ENCODE peak calls at places on chromosomes 4 and X, in nine cellular contexts. One of them, this sample, is unnamed.

GRCh38 chr4:137312257-137312656 is 220.0 kb downstream of the PCDH18 start:
- DNase-seq in ureter: no peak
- DNase-seq in activated B cell treated with CpG ODN at 0.5 μM for 24 hours: no peak
- DNase-seq in stimulated activated CD4-positive, alpha-beta T cell treated with anti-CD3 and anti-CD28 coated beads, TNF-alpha, amount 100 ng/mL, for 4 hours: no peak
- DNase-seq in ascending aorta: no peak
- DNase-seq in CD4-positive, alpha-beta T cell: no peak
- DNase-seq in SW480: no peak
- DNase-seq in NCI-H2081: no peak
- DNase-seq in T-helper 2 cell: no peak
- DNase-seq in this sample: no peak

GRCh38 chr4:26287748-26288147 is 33.1 kb upstream of the RBPJ start:
- DNase-seq in CD4-positive, alpha-beta T cell: no peak
- DNase-seq in SW480: no peak
- DNase-seq in NCI-H2081: no peak
- DNase-seq in ascending aorta: no peak
- DNase-seq in activated B cell treated with CpG ODN at 0.5 μM for 24 hours: no peak
- DNase-seq in stimulated activated CD4-positive, alpha-beta T cell treated with anti-CD3 and anti-CD28 coated beads, TNF-alpha, amount 100 ng/mL, for 4 hours: no peak
- DNase-seq in ureter: no peak
- DNase-seq in T-helper 2 cell: no peak
- DNase-seq in this sample: no peak

GRCh38 chr4:125951275-125951887 is 636.6 kb downstream of the FAT4 start:
- DNase-seq in CD4-positive, alpha-beta T cell: no peak
- DNase-seq in activated B cell treated with CpG ODN at 0.5 μM for 24 hours: no peak
- DNase-seq in SW480: no peak
- DNase-seq in stimulated activated CD4-positive, alpha-beta T cell treated with anti-CD3 and anti-CD28 coated beads, TNF-alpha, amount 100 ng/mL, for 4 hours: no peak
- DNase-seq in T-helper 2 cell: no peak
- DNase-seq in ureter: no peak
- DNase-seq in NCI-H2081: no peak
- DNase-seq in ascending aorta: no peak
- DNase-seq in this sample: no peak

GRCh38 chr4:88799900-88800299 is 102.3 kb upstream of the NAP1L5 start:
- DNase-seq in T-helper 2 cell: no peak
- DNase-seq in stimulated activated CD4-positive, alpha-beta T cell treated with anti-CD3 and anti-CD28 coated beads, TNF-alpha, amount 100 ng/mL, for 4 hours: no peak
- DNase-seq in CD4-positive, alpha-beta T cell: no peak
- DNase-seq in ureter: no peak
- DNase-seq in NCI-H2081: no peak
- DNase-seq in ascending aorta: no peak
- DNase-seq in SW480: no peak
- DNase-seq in activated B cell treated with CpG ODN at 0.5 μM for 24 hours: no peak
- DNase-seq in this sample: no peak

GRCh38 chr4:109128589-109128988 is 173.9 kb downstream of the COL25A1 start:
- DNase-seq in ureter: no peak
- DNase-seq in T-helper 2 cell: no peak
- DNase-seq in ascending aorta: no peak
- DNase-seq in SW480: no peak
- DNase-seq in stimulated activated CD4-positive, alpha-beta T cell treated with anti-CD3 and anti-CD28 coated beads, TNF-alpha, amount 100 ng/mL, for 4 hours: no peak
- DNase-seq in NCI-H2081: no peak
- DNase-seq in activated B cell treated with CpG ODN at 0.5 μM for 24 hours: no peak
- DNase-seq in CD4-positive, alpha-beta T cell: no peak
- DNase-seq in this sample: no peak

GRCh38 chrX:48511561-48511960 is 2.8 kb downstream of the PORCN start:
- DNase-seq in activated B cell treated with CpG ODN at 0.5 μM for 24 hours: no peak
- DNase-seq in SW480: peak
- DNase-seq in ureter: no peak
- DNase-seq in stimulated activated CD4-positive, alpha-beta T cell treated with anti-CD3 and anti-CD28 coated beads, TNF-alpha, amount 100 ng/mL, for 4 hours: no peak
- DNase-seq in NCI-H2081: no peak
- DNase-seq in CD4-positive, alpha-beta T cell: no peak
- DNase-seq in T-helper 2 cell: no peak
- DNase-seq in ascending aorta: no peak
- DNase-seq in this sample: no peak

GRCh38 chr4:39205476-39205875 is 23.1 kb downstream of the WDR19 start:
- DNase-seq in activated B cell treated with CpG ODN at 0.5 μM for 24 hours: no peak
- DNase-seq in CD4-positive, alpha-beta T cell: no peak
- DNase-seq in ascending aorta: no peak
- DNase-seq in ureter: no peak
- DNase-seq in NCI-H2081: no peak
- DNase-seq in stimulated activated CD4-positive, alpha-beta T cell treated with anti-CD3 and anti-CD28 coated beads, TNF-alpha, amount 100 ng/mL, for 4 hours: no peak
- DNase-seq in T-helper 2 cell: no peak
- DNase-seq in SW480: no peak
- DNase-seq in this sample: no peak

GRCh38 chrX:130606415-130606814 is 204.6 kb downstream of the RBMX2 start:
- DNase-seq in ureter: no peak
- DNase-seq in T-helper 2 cell: no peak
- DNase-seq in stimulated activated CD4-positive, alpha-beta T cell treated with anti-CD3 and anti-CD28 coated beads, TNF-alpha, amount 100 ng/mL, for 4 hours: no peak
- DNase-seq in CD4-positive, alpha-beta T cell: no peak
- DNase-seq in NCI-H2081: no peak
- DNase-seq in ascending aorta: no peak
- DNase-seq in activated B cell treated with CpG ODN at 0.5 μM for 24 hours: no peak
- DNase-seq in SW480: no peak
- DNase-seq in this sample: no peak

GRCh38 chrX:43510194-43510593 is 145.9 kb upstream of the MAOA start:
- DNase-seq in stimulated activated CD4-positive, alpha-beta T cell treated with anti-CD3 and anti-CD28 coated beads, TNF-alpha, amount 100 ng/mL, for 4 hours: no peak
- DNase-seq in CD4-positive, alpha-beta T cell: no peak
- DNase-seq in activated B cell treated with CpG ODN at 0.5 μM for 24 hours: no peak
- DNase-seq in ureter: no peak
- DNase-seq in T-helper 2 cell: no peak
- DNase-seq in NCI-H2081: no peak
- DNase-seq in SW480: no peak
- DNase-seq in ascending aorta: no peak
- DNase-seq in this sample: no peak

GRCh38 chr4:55074386-55074785 is 51.0 kb downstream of the KDR start:
- DNase-seq in stimulated activated CD4-positive, alpha-beta T cell treated with anti-CD3 and anti-CD28 coated beads, TNF-alpha, amount 100 ng/mL, for 4 hours: no peak
- DNase-seq in activated B cell treated with CpG ODN at 0.5 μM for 24 hours: no peak
- DNase-seq in CD4-positive, alpha-beta T cell: no peak
- DNase-seq in T-helper 2 cell: no peak
- DNase-seq in NCI-H2081: no peak
- DNase-seq in ascending aorta: no peak
- DNase-seq in SW480: no peak
- DNase-seq in ureter: no peak
- DNase-seq in this sample: no peak

GRCh38 chr4:38333219-38333618 is 330.8 kb upstream of the KLF3 start:
- DNase-seq in ascending aorta: no peak
- DNase-seq in SW480: no peak
- DNase-seq in NCI-H2081: no peak
- DNase-seq in CD4-positive, alpha-beta T cell: no peak
- DNase-seq in T-helper 2 cell: no peak
- DNase-seq in ureter: no peak
- DNase-seq in activated B cell treated with CpG ODN at 0.5 μM for 24 hours: no peak
- DNase-seq in stimulated activated CD4-positive, alpha-beta T cell treated with anti-CD3 and anti-CD28 coated beads, TNF-alpha, amount 100 ng/mL, for 4 hours: no peak
- DNase-seq in this sample: no peak

GRCh38 chrX:2391869-2392606 is 108.7 kb downstream of the DHRSX start:
- DNase-seq in ureter: no peak
- DNase-seq in ascending aorta: no peak
- DNase-seq in SW480: peak
- DNase-seq in CD4-positive, alpha-beta T cell: no peak
- DNase-seq in stimulated activated CD4-positive, alpha-beta T cell treated with anti-CD3 and anti-CD28 coated beads, TNF-alpha, amount 100 ng/mL, for 4 hours: no peak
- DNase-seq in T-helper 2 cell: no peak
- DNase-seq in activated B cell treated with CpG ODN at 0.5 μM for 24 hours: no peak
- DNase-seq in NCI-H2081: no peak
- DNase-seq in this sample: no peak

GRCh38 chrX:8987672-8988250 is 46.2 kb downstream of the FAM9B start:
- DNase-seq in ureter: no peak
- DNase-seq in stimulated activated CD4-positive, alpha-beta T cell treated with anti-CD3 and anti-CD28 coated beads, TNF-alpha, amount 100 ng/mL, for 4 hours: no peak
- DNase-seq in T-helper 2 cell: peak
- DNase-seq in NCI-H2081: no peak
- DNase-seq in activated B cell treated with CpG ODN at 0.5 μM for 24 hours: no peak
- DNase-seq in SW480: peak
- DNase-seq in ascending aorta: no peak
- DNase-seq in CD4-positive, alpha-beta T cell: peak
- DNase-seq in this sample: no peak

GRCh38 chr4:162131256-162131655 is 32.5 kb downstream of the FSTL5 start:
- DNase-seq in CD4-positive, alpha-beta T cell: no peak
- DNase-seq in activated B cell treated with CpG ODN at 0.5 μM for 24 hours: no peak
- DNase-seq in stimulated activated CD4-positive, alpha-beta T cell treated with anti-CD3 and anti-CD28 coated beads, TNF-alpha, amount 100 ng/mL, for 4 hours: no peak
- DNase-seq in NCI-H2081: peak
- DNase-seq in T-helper 2 cell: no peak
- DNase-seq in SW480: no peak
- DNase-seq in ureter: no peak
- DNase-seq in ascending aorta: no peak
- DNase-seq in this sample: no peak

GRCh38 chr4:16001484-16001858 is 38.5 kb upstream of the FGFBP2 start:
- DNase-seq in activated B cell treated with CpG ODN at 0.5 μM for 24 hours: peak
- DNase-seq in stimulated activated CD4-positive, alpha-beta T cell treated with anti-CD3 and anti-CD28 coated beads, TNF-alpha, amount 100 ng/mL, for 4 hours: no peak
- DNase-seq in ascending aorta: no peak
- DNase-seq in CD4-positive, alpha-beta T cell: peak
- DNase-seq in ureter: peak
- DNase-seq in T-helper 2 cell: no peak
- DNase-seq in NCI-H2081: peak
- DNase-seq in SW480: peak
- DNase-seq in this sample: no peak

GRCh38 chr4:183469327-183469726 is 24.9 kb downstream of the CDKN2AIP start:
- DNase-seq in activated B cell treated with CpG ODN at 0.5 μM for 24 hours: no peak
- DNase-seq in T-helper 2 cell: no peak
- DNase-seq in SW480: no peak
- DNase-seq in ureter: no peak
- DNase-seq in stimulated activated CD4-positive, alpha-beta T cell treated with anti-CD3 and anti-CD28 coated beads, TNF-alpha, amount 100 ng/mL, for 4 hours: no peak
- DNase-seq in CD4-positive, alpha-beta T cell: no peak
- DNase-seq in ascending aorta: no peak
- DNase-seq in NCI-H2081: no peak
- DNase-seq in this sample: no peak

GRCh38 chrX:17025903-17026302 is 79.4 kb downstream of the REPS2 start:
- DNase-seq in T-helper 2 cell: no peak
- DNase-seq in activated B cell treated with CpG ODN at 0.5 μM for 24 hours: no peak
- DNase-seq in stimulated activated CD4-positive, alpha-beta T cell treated with anti-CD3 and anti-CD28 coated beads, TNF-alpha, amount 100 ng/mL, for 4 hours: no peak
- DNase-seq in ascending aorta: no peak
- DNase-seq in ureter: no peak
- DNase-seq in SW480: no peak
- DNase-seq in CD4-positive, alpha-beta T cell: no peak
- DNase-seq in NCI-H2081: no peak
- DNase-seq in this sample: no peak

GRCh38 chr4:109111031-109111430 is 191.4 kb downstream of the COL25A1 start:
- DNase-seq in NCI-H2081: no peak
- DNase-seq in ureter: no peak
- DNase-seq in T-helper 2 cell: no peak
- DNase-seq in ascending aorta: no peak
- DNase-seq in SW480: no peak
- DNase-seq in activated B cell treated with CpG ODN at 0.5 μM for 24 hours: no peak
- DNase-seq in stimulated activated CD4-positive, alpha-beta T cell treated with anti-CD3 and anti-CD28 coated beads, TNF-alpha, amount 100 ng/mL, for 4 hours: no peak
- DNase-seq in CD4-positive, alpha-beta T cell: no peak
- DNase-seq in this sample: no peak

GRCh38 chr4:19514276-19515070 is 737.2 kb upstream of the SLIT2 start:
- DNase-seq in SW480: no peak
- DNase-seq in activated B cell treated with CpG ODN at 0.5 μM for 24 hours: no peak
- DNase-seq in ascending aorta: no peak
- DNase-seq in T-helper 2 cell: no peak
- DNase-seq in stimulated activated CD4-positive, alpha-beta T cell treated with anti-CD3 and anti-CD28 coated beads, TNF-alpha, amount 100 ng/mL, for 4 hours: no peak
- DNase-seq in NCI-H2081: no peak
- DNase-seq in ureter: no peak
- DNase-seq in CD4-positive, alpha-beta T cell: no peak
- DNase-seq in this sample: no peak

GRCh38 chr4:100688368-100688767 is 170.5 kb upstream of the EMCN start:
- DNase-seq in CD4-positive, alpha-beta T cell: no peak
- DNase-seq in stimulated activated CD4-positive, alpha-beta T cell treated with anti-CD3 and anti-CD28 coated beads, TNF-alpha, amount 100 ng/mL, for 4 hours: no peak
- DNase-seq in ureter: no peak
- DNase-seq in activated B cell treated with CpG ODN at 0.5 μM for 24 hours: no peak
- DNase-seq in T-helper 2 cell: no peak
- DNase-seq in ascending aorta: no peak
- DNase-seq in NCI-H2081: no peak
- DNase-seq in SW480: no peak
- DNase-seq in this sample: no peak

GRCh38 chr4:75289843-75290616 is 224.2 kb downstream of the RCHY1 start:
- DNase-seq in SW480: peak
- DNase-seq in ureter: no peak
- DNase-seq in stimulated activated CD4-positive, alpha-beta T cell treated with anti-CD3 and anti-CD28 coated beads, TNF-alpha, amount 100 ng/mL, for 4 hours: no peak
- DNase-seq in NCI-H2081: peak
- DNase-seq in ascending aorta: no peak
- DNase-seq in T-helper 2 cell: no peak
- DNase-seq in CD4-positive, alpha-beta T cell: no peak
- DNase-seq in activated B cell treated with CpG ODN at 0.5 μM for 24 hours: no peak
- DNase-seq in this sample: no peak

GRCh38 chr4:44446801-44447562 is 1.6 kb downstream of the KCTD8 start:
- DNase-seq in NCI-H2081: peak
- DNase-seq in ascending aorta: no peak
- DNase-seq in ureter: no peak
- DNase-seq in SW480: no peak
- DNase-seq in T-helper 2 cell: no peak
- DNase-seq in stimulated activated CD4-positive, alpha-beta T cell treated with anti-CD3 and anti-CD28 coated beads, TNF-alpha, amount 100 ng/mL, for 4 hours: no peak
- DNase-seq in activated B cell treated with CpG ODN at 0.5 μM for 24 hours: no peak
- DNase-seq in CD4-positive, alpha-beta T cell: no peak
- DNase-seq in this sample: peak

GRCh38 chr4:142565771-142566170 is 280.3 kb downstream of the INPP4B start:
- DNase-seq in SW480: no peak
- DNase-seq in ureter: no peak
- DNase-seq in stimulated activated CD4-positive, alpha-beta T cell treated with anti-CD3 and anti-CD28 coated beads, TNF-alpha, amount 100 ng/mL, for 4 hours: no peak
- DNase-seq in CD4-positive, alpha-beta T cell: no peak
- DNase-seq in activated B cell treated with CpG ODN at 0.5 μM for 24 hours: no peak
- DNase-seq in NCI-H2081: no peak
- DNase-seq in T-helper 2 cell: no peak
- DNase-seq in ascending aorta: no peak
- DNase-seq in this sample: no peak

GRCh38 chrX:7146703-7147430 is 645 bp upstream of the STS start:
- DNase-seq in activated B cell treated with CpG ODN at 0.5 μM for 24 hours: peak
- DNase-seq in stimulated activated CD4-positive, alpha-beta T cell treated with anti-CD3 and anti-CD28 coated beads, TNF-alpha, amount 100 ng/mL, for 4 hours: no peak
- DNase-seq in NCI-H2081: peak
- DNase-seq in ureter: peak
- DNase-seq in ascending aorta: no peak
- DNase-seq in SW480: no peak
- DNase-seq in CD4-positive, alpha-beta T cell: no peak
- DNase-seq in T-helper 2 cell: no peak
- DNase-seq in this sample: no peak

GRCh38 chr4:125826801-125827200 is 512.0 kb downstream of the FAT4 start:
- DNase-seq in T-helper 2 cell: no peak
- DNase-seq in stimulated activated CD4-positive, alpha-beta T cell treated with anti-CD3 and anti-CD28 coated beads, TNF-alpha, amount 100 ng/mL, for 4 hours: no peak
- DNase-seq in ureter: no peak
- DNase-seq in SW480: no peak
- DNase-seq in NCI-H2081: no peak
- DNase-seq in ascending aorta: no peak
- DNase-seq in CD4-positive, alpha-beta T cell: no peak
- DNase-seq in activated B cell treated with CpG ODN at 0.5 μM for 24 hours: no peak
- DNase-seq in this sample: no peak